ENCODE peak calls at places on chromosomes 5 and 9, in seven cellular contexts. U is PC-3, T is SK-N-SH, J is neural progenitor cell, Q is HCT116, H is hepatocyte, G is GM23338. B is an unnamed sample.

GRCh38 chr5:43019615-43020293 is 20.4 kb downstream of the ANXA2R start:
- DNase-seq in G (peak; percentile 93), H (peak; percentile 85), T (peak; percentile 47), U (peak; percentile 97), Q (peak; percentile 87), J (peak; percentile 89), B (peak; percentile 98)

GRCh38 chr5:62192958-62193357 is 113.0 kb upstream of the KIF2A start:
- DNase-seq in G (no peak), J (no peak), T (no peak), H (no peak), U (no peak), Q (no peak), B (no peak)

GRCh38 chr5:83353231-83353630 is 118.3 kb upstream of the VCAN start:
- DNase-seq in T (no peak), G (no peak), H (no peak), U (no peak), Q (no peak), J (no peak), B (no peak)

GRCh38 chr5:42806004-42806700 is 5.5 kb downstream of the SELENOP start:
- DNase-seq in Q (no peak), T (no peak), G (no peak), U (no peak), J (no peak), H (no peak), B (no peak)

GRCh38 chr5:156188026-156188425 is 138.9 kb upstream of the SGCD start:
- DNase-seq in J (no peak), G (no peak), H (no peak), U (no peak), Q (no peak), T (no peak), B (no peak)

GRCh38 chr5:1840741-1841521 is 39.7 kb downstream of the NDUFS6 start:
- DNase-seq in T (peak; percentile 55), G (peak; percentile 47), J (peak; percentile 84), Q (no peak), H (no peak), U (no peak), B (no peak)

GRCh38 chr5:145987871-145988270 is 51.5 kb downstream of the SH3RF2 start:
- DNase-seq in G (no peak), U (no peak), T (no peak), H (no peak), J (no peak), Q (no peak), B (no peak)

GRCh38 chr9:92432972-92433548 is 8.8 kb upstream of the OMD start:
- DNase-seq in Q (no peak), T (no peak), U (no peak), G (no peak), H (no peak), J (no peak), B (no peak)

GRCh38 chr5:3091040-3091774 is 339.7 kb upstream of the IRX2 start:
- DNase-seq in G (no peak), U (no peak), H (no peak), Q (no peak), J (no peak), T (no peak), B (no peak)

GRCh38 chr5:112689510-112689909 is 48.2 kb upstream of the APC start:
- DNase-seq in U (no peak), H (no peak), T (no peak), J (no peak), Q (no peak), G (no peak), B (no peak)

GRCh38 chr9:129331366-129331765 is 153.3 kb upstream of the IER5L start:
- DNase-seq in H (no peak), G (no peak), Q (no peak), T (no peak), U (no peak), J (no peak), B (no peak)

GRCh38 chr9:84669293-84670105 is at the start of gene NTRK2:
- DNase-seq in H (peak; percentile 36), U (no peak), J (peak; percentile 69), G (peak; percentile 64), Q (no peak), T (peak; percentile 65), B (peak; percentile 75)

GRCh38 chr5:158840193-158840592 is 259.5 kb downstream of the EBF1 start:
- DNase-seq in G (no peak), H (no peak), J (no peak), Q (no peak), T (no peak), U (no peak), B (no peak)

GRCh38 chr9:131709741-131710499 is 30.0 kb downstream of the RAPGEF1 start:
- DNase-seq in T (no peak), Q (no peak), U (no peak), G (peak; percentile 35), J (peak; percentile 31), H (no peak), B (no peak)

DNA sequence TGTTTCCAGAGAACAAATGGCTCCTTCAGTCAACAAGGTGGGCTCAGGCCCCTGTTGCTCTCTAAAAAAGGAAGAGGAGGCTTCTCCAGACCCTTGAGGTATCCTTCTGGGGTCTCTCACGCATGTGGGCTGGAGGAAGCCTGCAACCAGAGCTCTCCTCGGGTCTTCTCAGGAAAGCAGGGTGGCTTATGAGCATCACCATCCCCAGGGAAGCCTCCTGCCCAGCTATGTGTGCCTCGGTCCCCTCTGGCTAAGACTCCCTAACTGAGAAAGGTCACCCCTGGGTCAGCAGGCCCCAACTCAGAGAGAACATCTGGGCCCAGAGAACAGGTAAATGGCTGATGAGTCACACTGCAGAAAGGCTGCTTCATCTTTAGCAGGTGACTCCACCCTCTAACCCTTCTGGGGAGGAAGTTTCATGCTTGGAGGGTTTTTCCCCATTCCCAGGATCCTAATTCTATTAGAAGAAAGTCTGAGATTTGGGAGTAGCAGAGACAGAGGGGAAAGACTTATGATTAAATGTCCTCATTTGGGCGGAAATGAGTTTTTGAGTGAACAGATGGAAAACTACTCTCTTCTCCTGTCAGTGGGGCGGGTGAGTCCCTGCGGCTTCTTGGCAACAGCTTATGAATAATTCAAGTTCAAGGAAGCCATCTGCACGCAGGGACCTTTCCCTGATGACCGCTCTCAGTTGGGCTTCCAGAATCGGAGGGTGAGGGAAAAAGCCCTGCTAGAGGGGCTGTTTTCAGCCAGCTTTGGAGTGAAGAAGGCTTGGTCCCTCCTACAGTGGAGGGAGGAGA is 41.9 kb downstream of the TGFBI start:
- DNase-seq in G (no peak), U (no peak), Q (no peak), T (no peak), H (no peak), J (no peak), B (no peak)
- H3K4me2 ChIP-seq in G (no peak overlapping the region), U (no peak overlapping the region), Q (no peak overlapping the region), T (no peak overlapping the region), H (no peak overlapping the region), J (no peak overlapping the region), B (no peak overlapping the region)

DNA sequence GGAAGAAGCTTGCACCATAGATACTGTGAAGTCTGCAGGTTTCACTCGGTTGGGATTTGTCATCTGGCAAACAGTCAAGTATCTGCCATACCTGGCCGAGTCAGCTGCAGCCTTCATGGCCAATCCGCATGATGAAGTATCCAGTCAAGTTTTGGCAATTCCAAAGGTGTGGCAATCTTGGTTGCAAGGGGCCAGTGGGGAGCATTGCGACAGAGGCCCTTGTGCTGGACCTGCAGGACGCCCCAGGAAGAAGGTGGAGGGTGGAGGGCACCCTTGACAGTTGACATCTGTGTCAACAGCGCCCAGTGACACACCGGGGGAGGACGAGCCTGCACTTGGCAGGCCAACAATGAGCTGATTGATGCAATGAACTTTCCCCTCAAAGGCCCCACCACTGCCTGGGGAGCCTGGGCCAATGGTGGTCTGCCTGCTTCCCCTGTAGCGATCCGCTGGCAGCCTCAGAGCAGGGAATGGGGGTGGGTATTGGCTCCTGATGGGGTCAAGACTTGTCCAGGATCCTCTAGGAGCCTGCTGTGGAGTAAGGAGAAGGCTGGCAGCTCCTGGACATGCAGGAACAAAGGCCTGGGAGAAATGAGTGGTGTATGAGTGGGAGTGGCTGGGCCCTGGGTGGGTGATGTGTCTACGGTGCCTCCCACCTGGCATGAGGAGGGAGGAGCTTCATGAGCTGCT is 122.8 kb upstream of the PITX1 start:
- DNase-seq in U (peak; percentile 66), T (no peak), G (no peak), Q (no peak), J (no peak), H (no peak), B (no peak)
- TF ChIP-seq EZH2phosphoT487 in U (no peak), T (no peak), G (no peak), Q (no peak), J (no peak), H (no peak), B (no peak)

GRCh38 chr9:121838757-121839669 is 187.6 kb downstream of the DAB2IP start:
- DNase-seq in Q (no peak), U (no peak), G (peak; percentile 51), T (no peak), J (no peak), H (no peak), B (no peak)
- TF ChIP-seq CTCF in Q (peak; percentile 16), U (no peak), G (peak; percentile 49), T (peak; percentile 29), J (peak; percentile 34), H (no peak), B (no peak)

GRCh38 chr5:16600397-16600796 is 16.4 kb downstream of the RETREG1 start:
- DNase-seq in H (peak; percentile 19), Q (no peak), J (no peak), G (no peak), T (peak; percentile 75), U (no peak), B (no peak)

GRCh38 chr5:16603701-16604100 is 13.1 kb downstream of the RETREG1 start:
- DNase-seq in H (no peak), T (no peak), U (no peak), G (no peak), Q (no peak), J (no peak), B (no peak)

GRCh38 chr5:16600949-16601348 is 15.8 kb downstream of the RETREG1 start:
- DNase-seq in T (no peak), U (no peak), Q (no peak), J (no peak), G (no peak), H (no peak), B (no peak)

GRCh38 chr5:16602182-16602581 is 14.6 kb downstream of the RETREG1 start:
- DNase-seq in T (no peak), U (no peak), G (peak; percentile 21), H (no peak), J (no peak), Q (no peak), B (no peak)

DNA sequence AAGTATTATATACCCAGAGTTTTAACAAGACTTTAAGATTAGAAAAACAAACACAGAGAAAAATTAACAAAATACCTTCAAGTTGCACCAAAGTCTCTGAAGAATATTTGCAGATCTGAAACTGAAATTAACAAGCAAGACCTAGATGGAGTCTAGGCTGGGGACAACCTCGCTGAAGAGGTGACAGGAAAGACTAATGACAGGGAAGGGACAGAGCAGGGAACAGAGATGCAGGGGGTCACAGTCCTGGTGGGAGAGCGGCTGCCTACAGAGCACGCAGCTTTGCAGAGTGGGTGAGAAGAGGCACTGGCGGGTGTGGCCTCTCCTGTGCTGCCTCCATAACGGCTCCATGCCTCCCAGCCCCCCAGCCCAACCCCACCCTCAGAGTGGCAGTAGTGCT is 13.5 kb downstream of the RETREG1 start:
- DNase-seq in Q (no peak), U (no peak), G (no peak), H (no peak), T (no peak), J (no peak), B (no peak)
- H3K4me2 ChIP-seq in Q (no peak overlapping the region), U (no peak overlapping the region), G (no peak overlapping the region), H (no peak overlapping the region), T (no peak overlapping the region), J (no peak overlapping the region), B (no peak overlapping the region)